ENCODE peak calls at places on chromosomes 5 and 9, in four cellular contexts. X, F, H and E are unnamed samples.

GRCh38 chr5:79255786-79256557 is 20.0 kb downstream of the JMY start:
- DNase-seq in X (peak; percentile 15), F (no peak), H (peak; percentile 85), E (no peak)

GRCh38 chr5:38556115-38556598 is 289 bp downstream of the LIFR start:
- DNase-seq in X (no peak), F (peak; percentile 68), H (no peak), E (no peak)

GRCh38 chr5:96048763-96049162 is 87.1 kb upstream of the ELL2 start:
- DNase-seq in X (no peak), F (no peak), H (peak; percentile 58), E (no peak)

GRCh38 chr5:20476016-20476415 is 488.0 kb upstream of the CDH18 start:
- DNase-seq in X (no peak), F (no peak), H (no peak), E (no peak)

GRCh38 chr9:85941966-85942912 is 1.3 kb downstream of the NAA35 start:
- DNase-seq in X (no peak), F (no peak), H (no peak), E (no peak)

GRCh38 chr5:180818275-180818674 is 15.7 kb upstream of the MGAT1 start:
- DNase-seq in X (no peak), F (no peak), H (no peak), E (no peak)

GRCh38 chr5:157336423-157336744 is 70.5 kb downstream of the CYFIP2 start:
- DNase-seq in X (no peak), F (no peak), H (no peak), E (no peak)

GRCh38 chr5:148708854-148709253 is 54.5 kb upstream of the HTR4 start:
- DNase-seq in X (no peak), F (no peak), H (no peak), E (no peak)

GRCh38 chr5:152007556-152007955 is 82.9 kb upstream of the GLRA1 start:
- DNase-seq in X (no peak), F (no peak), H (peak; percentile 30), E (no peak)

GRCh38 chr5:80781356-80781755 is 126.6 kb upstream of the DHFR start:
- DNase-seq in X (no peak), F (no peak), H (no peak), E (no peak)

GRCh38 chr5:144812770-144813169 is 642.1 kb downstream of the KCTD16 start:
- DNase-seq in X (no peak), F (no peak), H (no peak), E (no peak)

GRCh38 chr5:140344683-140345423 is 1.6 kb downstream of the HBEGF start:
- DNase-seq in X (no peak), F (peak; percentile 76), H (no peak), E (no peak)

GRCh38 chr5:73118331-73119011 is 1.9 kb upstream of the TMEM171 start:
- DNase-seq in X (no peak), F (no peak), H (no peak), E (no peak)

GRCh38 chr5:151038292-151038745 is 17.9 kb downstream of the GPX3 start:
- DNase-seq in X (no peak), F (peak; percentile 70), H (no peak), E (no peak)

GRCh38 chr9:98864257-98865180 is 57.0 kb downstream of the GALNT12 start:
- DNase-seq in X (peak; percentile 53), F (no peak), H (no peak), E (peak; percentile 68)

GRCh38 chr5:100777680-100778281 is 125.3 kb downstream of the ST8SIA4 start:
- DNase-seq in X (peak; percentile 46), F (no peak), H (no peak), E (no peak)

GRCh38 chr9:129256959-129257713 is 79.1 kb upstream of the IER5L start:
- DNase-seq in X (no peak), F (peak; percentile 19), H (no peak), E (peak; percentile 18)

GRCh38 chr5:164555809-164556208 is 1050.4 kb downstream of the MAT2B start:
- DNase-seq in X (no peak), F (no peak), H (no peak), E (no peak)

GRCh38 chr9:61665330-61665751 is 475.5 kb downstream of the SPATA31A7 start:
- DNase-seq in X (no peak), F (no peak), H (no peak), E (no peak)

GRCh38 chr5:6457592-6457991 is 8.9 kb downstream of the UBE2QL1 start:
- DNase-seq in X (no peak), F (no peak), H (no peak), E (no peak)

GRCh38 chr9:136016221-136016881 is 55.2 kb upstream of the UBAC1 start:
- DNase-seq in X (no peak), F (peak; percentile 30), H (peak; percentile 24), E (no peak)

GRCh38 chr5:73199671-73200070 is 26.7 kb downstream of the TMEM174 start:
- DNase-seq in X (no peak), F (no peak), H (no peak), E (no peak)

GRCh38 chr9:105911104-105911911 is 217.0 kb downstream of the TMEM38B start:
- DNase-seq in X (no peak), F (no peak), H (peak; percentile 43), E (no peak)

GRCh38 chr9:131394464-131395026 is 659 bp downstream of the PRRC2B start:
- DNase-seq in X (peak; percentile 54), F (peak; percentile 80), H (no peak), E (peak; percentile 54)

GRCh38 chr5:141366016-141366896 is 2.3 kb downstream of the PCDHGA5 start:
- DNase-seq in X (no peak), F (no peak), H (no peak), E (no peak)

GRCh38 chr5:141362719-141363118 is 1.2 kb upstream of the PCDHGA5 start:
- DNase-seq in X (no peak), F (no peak), H (no peak), E (no peak)

GRCh38 chr5:141360685-141361084 is 891 bp downstream of the PCDHGB2 start:
- DNase-seq in X (no peak), F (no peak), H (no peak), E (no peak)

GRCh38 chr5:141359790-141360426 is at the start of gene PCDHGB2:
- DNase-seq in X (no peak), F (no peak), H (peak; percentile 50), E (no peak)

GRCh38 chr5:141363952-141364660 is at the start of gene PCDHGA5:
- DNase-seq in X (no peak), F (no peak), H (no peak), E (no peak)
- H3K9me3 ChIP-seq in X (peaks cover 3% of the 10 kb centered on the region), F (peaks cover 30% of the 10 kb centered on the region), H (peaks cover 22% of the 10 kb centered on the region), E (peaks cover 89% of the 10 kb centered on the region)

DNA sequence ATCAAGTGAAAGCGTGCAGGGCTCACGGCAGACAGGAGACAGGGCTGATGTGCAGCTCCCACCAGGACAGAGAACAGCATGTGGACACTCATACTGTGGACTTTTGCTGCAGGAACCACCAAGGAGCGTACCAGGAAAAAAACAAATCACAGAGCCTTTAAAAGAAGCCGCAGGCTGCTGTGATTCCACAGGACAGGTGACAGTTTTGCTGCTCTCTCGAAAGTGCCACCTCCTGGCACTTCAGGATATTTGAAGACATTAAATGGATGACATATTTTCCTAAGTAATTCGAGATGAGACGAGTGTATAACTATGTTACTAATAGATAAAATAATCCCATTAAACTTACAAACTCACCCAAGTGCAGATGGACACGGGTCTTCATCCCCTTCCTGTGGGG is 29.3 kb downstream of the ZDHHC11 start:
- DNase-seq in X (no peak), F (no peak), H (no peak), E (no peak)
- TF ChIP-seq CTCF in X (no peak), F (no peak), H (no peak), E (no peak)

GRCh38 chr9:114834386-114834785 is 28.5 kb upstream of the TNFSF15 start:
- DNase-seq in X (no peak), F (no peak), H (no peak), E (no peak)

GRCh38 chr9:114827658-114828360 is 22.0 kb upstream of the TNFSF15 start:
- DNase-seq in X (no peak), F (no peak), H (no peak), E (no peak)

GRCh38 chr9:114825126-114825525 is 19.3 kb upstream of the TNFSF15 start:
- DNase-seq in X (no peak), F (no peak), H (no peak), E (no peak)

GRCh38 chr9:114830546-114830945 is 24.7 kb upstream of the TNFSF15 start:
- DNase-seq in X (no peak), F (no peak), H (no peak), E (no peak)

GRCh38 chr9:114829686-114830085 is 23.8 kb upstream of the TNFSF15 start:
- DNase-seq in X (no peak), F (no peak), H (no peak), E (no peak)
- H3K27me3 ChIP-seq in X (no peaks in the 10 kb centered on the region), F (no peaks in the 10 kb centered on the region), H (no peaks in the 10 kb centered on the region), E (no peaks in the 10 kb centered on the region)

DNA sequence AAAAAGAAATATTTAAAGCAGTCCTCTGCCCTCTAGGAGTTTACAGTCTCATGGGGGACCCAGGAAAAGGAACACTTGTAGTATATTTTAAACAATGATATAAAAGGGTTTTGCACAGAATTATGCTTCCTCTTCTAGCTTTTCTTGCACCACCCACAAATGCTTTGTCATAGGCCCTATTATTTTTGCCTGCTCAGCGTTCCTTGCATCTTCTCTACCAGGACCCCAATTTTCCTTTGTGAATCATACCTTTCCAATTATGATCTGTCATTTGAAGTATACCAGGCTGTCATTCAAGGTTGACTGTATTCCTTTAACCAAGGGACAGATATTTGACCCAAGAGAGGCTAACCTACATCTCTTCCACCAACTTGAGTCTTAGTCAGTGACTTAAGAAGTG is 164.9 kb upstream of the CDKN2B start:
- DNase-seq in X (no peak), F (no peak), H (no peak), E (no peak)
- H3K9me3 ChIP-seq in X (no peaks in the 10 kb centered on the region), F (no peaks in the 10 kb centered on the region), H (no peaks in the 10 kb centered on the region), E (no peaks in the 10 kb centered on the region)

GRCh38 chr9:33728613-33729012 is 66.7 kb upstream of the PRSS3 start:
- DNase-seq in X (no peak), F (no peak), H (no peak), E (no peak)
- TF ChIP-seq CTCF in X (no peak), F (no peak), H (no peak), E (no peak)

DNA sequence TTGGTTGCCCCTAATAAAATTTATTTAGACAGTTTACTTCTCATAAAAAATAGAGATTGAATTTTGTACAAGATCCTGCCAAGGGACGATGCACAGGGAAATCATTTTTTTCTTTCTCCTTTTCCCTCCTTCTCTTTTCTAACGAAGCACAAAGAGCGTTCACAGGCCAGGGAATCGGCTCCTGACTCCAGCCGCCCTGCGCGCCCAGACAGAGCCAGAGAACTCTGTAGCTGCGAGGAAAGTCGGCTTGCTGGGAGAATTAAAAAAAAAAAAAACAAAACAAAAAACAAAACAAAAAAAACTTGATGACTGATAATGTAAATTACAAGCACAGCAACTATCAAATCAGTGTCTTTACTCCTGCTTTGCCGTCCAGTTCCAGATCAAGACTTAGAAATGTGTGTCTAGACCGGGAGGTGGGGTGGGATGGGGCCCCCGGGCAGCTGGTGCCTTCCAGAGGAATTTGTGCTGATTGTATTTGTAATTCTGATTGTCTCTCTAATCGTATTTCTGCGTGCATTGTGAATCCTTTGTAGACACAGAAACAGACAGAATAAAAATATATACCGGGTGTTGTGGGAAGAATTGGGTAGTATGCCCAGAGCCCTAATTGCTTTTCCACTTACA is 3.6 kb upstream of the OTP start:
- DNase-seq in X (no peak), F (no peak), H (no peak), E (no peak)
- H3K27me3 ChIP-seq in X (peaks cover 91% of the 10 kb centered on the region), F (peaks cover 48% of the 10 kb centered on the region), H (peaks cover 91% of the 10 kb centered on the region), E (peaks cover 23% of the 10 kb centered on the region)

GRCh38 chr5:179240561-179240960 is 104.7 kb downstream of the ADAMTS2 start:
- DNase-seq in X (no peak), F (no peak), H (peak; percentile 7), E (no peak)
- H3K9me3 ChIP-seq in X (no peaks in the 10 kb centered on the region), F (peaks cover 4% of the 10 kb centered on the region), H (no peaks in the 10 kb centered on the region), E (no peaks in the 10 kb centered on the region)